ENCODE peak calls at places on chromosome 16, in ten cellular contexts. A is sigmoid colon; V is adrenal gland; S is K562; E is tibial artery; Z is mesendoderm; N is dorsolateral prefrontal cortex; B is skeletal muscle cell; F is PC-9; Y is Jurkat, Clone E6-1. G is an unnamed sample.

GRCh38 chr16:82653550-82654511 is 27.1 kb downstream of the CDH13 start:
- DNase-seq in F (no peak), N (no peak), A (peak; percentile 56), V (no peak), S (no peak), Y (peak; percentile 66), E (no peak), B (no peak), Z (peak; percentile 96), G (no peak)

GRCh38 chr16:27859020-27859419 is 204.5 kb downstream of the GSG1L start:
- DNase-seq in V (no peak), Y (no peak), S (no peak), E (no peak), Z (peak; percentile 62), B (no peak), A (peak; percentile 19), F (no peak), N (no peak), G (no peak)

GRCh38 chr16:85286066-85286712 is 173.9 kb upstream of the CIBAR2 start:
- DNase-seq in V (peak; percentile 97), F (no peak), Z (no peak), A (peak; percentile 89), Y (no peak), B (peak; percentile 47), E (peak; percentile 90), S (no peak), N (peak; percentile 87), G (no peak)

GRCh38 chr16:84044108-84044488 is 1.5 kb upstream of the SLC38A8 start:
- DNase-seq in N (no peak), F (no peak), V (no peak), B (no peak), S (peak; percentile 68), Z (peak; percentile 84), E (no peak), A (no peak), Y (no peak), G (peak; percentile 21)

GRCh38 chr16:85444879-85445778 is 168.0 kb upstream of the GSE1 start:
- DNase-seq in F (no peak), N (no peak), B (no peak), E (no peak), Z (no peak), V (no peak), S (peak; percentile 52), Y (peak; percentile 73), A (no peak), G (no peak)

GRCh38 chr16:72974142-72974769 is 73.7 kb downstream of the ZFHX3 start:
- DNase-seq in E (no peak), B (no peak), Z (no peak), F (no peak), S (no peak), N (no peak), V (peak; percentile 52), Y (no peak), A (no peak), G (no peak)

GRCh38 chr16:4613636-4614570 is 785 bp downstream of the UBALD1 start:
- DNase-seq in E (no peak), V (peak; percentile 35), A (peak; percentile 69), F (no peak), Y (no peak), N (peak; percentile 43), Z (peak; percentile 50), S (peak; percentile 77), B (peak; percentile 12), G (peak; percentile 71)

GRCh38 chr16:69055003-69055402 is 50.5 kb upstream of the HAS3 start:
- DNase-seq in S (no peak), F (no peak), B (no peak), V (no peak), Y (no peak), Z (no peak), N (no peak), E (no peak), A (peak; percentile 2), G (no peak)

GRCh38 chr16:70706948-70707465 is 21.2 kb upstream of the MTSS2 start:
- DNase-seq in S (no peak), A (peak; percentile 90), F (peak; percentile 89), E (no peak), V (no peak), B (peak; percentile 45), Y (no peak), Z (no peak), N (no peak), G (no peak)

GRCh38 chr16:68356249-68356918 is 45.6 kb downstream of the PRMT7 start:
- DNase-seq in Z (no peak), E (no peak), N (no peak), V (peak; percentile 82), Y (peak; percentile 96), B (no peak), A (no peak), F (no peak), S (no peak), G (no peak)

DNA sequence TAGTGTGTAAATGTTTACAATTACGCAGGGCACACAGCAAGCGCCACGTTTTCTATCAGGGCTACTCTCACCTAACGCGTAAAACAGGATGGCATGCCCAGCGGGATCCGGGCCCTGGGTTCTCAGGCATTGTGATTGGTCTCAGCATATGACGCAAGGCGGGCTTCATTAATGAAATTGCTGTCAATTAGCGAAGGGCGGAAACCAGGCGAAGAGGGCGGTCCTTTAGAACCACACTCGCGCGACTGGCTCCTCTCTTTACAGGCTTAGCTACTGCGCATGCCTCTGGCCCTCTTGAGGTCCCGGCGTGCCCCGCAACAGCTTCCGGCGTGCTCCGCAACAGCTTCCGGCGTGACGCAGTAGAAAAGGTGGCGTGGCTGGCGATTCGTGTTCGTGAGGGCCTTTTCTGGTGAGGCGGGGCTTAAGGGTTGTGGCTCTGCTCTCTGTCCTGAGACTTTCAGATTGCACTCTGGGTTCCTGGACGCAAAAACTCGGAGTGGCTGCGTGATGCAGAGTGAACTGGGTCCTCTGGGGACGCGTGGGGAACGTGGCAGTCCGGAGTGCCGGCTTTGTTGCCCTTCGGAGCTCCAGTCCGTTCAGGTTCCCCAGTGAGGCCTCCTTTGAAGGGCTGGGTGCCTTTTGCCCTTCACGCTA is 9.2 kb downstream of the OR2C1 start:
- DNase-seq in V (peak; percentile 94), Z (no peak), Y (no peak), F (peak; percentile 73), A (peak; percentile 94), B (peak; percentile 83), E (peak; percentile 66), S (no peak), N (peak; percentile 84), G (peak; percentile 89)
- H3K4me3 ChIP-seq in V (no peak overlapping the region), Z (no peak overlapping the region), Y (no peak overlapping the region), F (no peak overlapping the region), A (peak overlapping the region; percentile 55), B (peak overlapping the region; percentile 71), E (peak overlapping the region; percentile 53), S (no peak overlapping the region), N (peak overlapping the region; percentile 75), G (peak overlapping the region; percentile 57)

DNA sequence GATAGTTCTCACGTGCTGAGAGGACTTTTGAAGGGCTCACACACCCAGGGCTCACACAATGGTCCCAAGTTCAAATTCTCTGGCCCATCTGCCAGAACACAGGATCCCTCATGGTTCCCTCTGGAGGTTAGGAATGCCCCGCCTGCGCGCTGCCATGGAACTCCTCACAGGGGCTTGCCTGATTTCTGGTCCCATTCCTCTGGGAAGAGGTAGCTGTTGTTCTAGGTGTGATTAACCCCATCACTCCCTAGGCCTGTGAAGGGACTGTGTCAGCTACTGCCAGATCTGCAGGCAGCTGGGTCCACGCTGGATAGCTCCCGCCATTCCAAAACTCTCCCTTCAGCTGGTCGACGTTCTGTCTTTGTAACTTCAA is 2.3 kb upstream of the ARMC5 start:
- DNase-seq in N (no peak), A (peak; percentile 47), S (peak; percentile 3), E (peak; percentile 11), Y (no peak), V (no peak), F (no peak), B (no peak), Z (peak; percentile 17), G (no peak)
- H3K4me3 ChIP-seq in N (no peak overlapping the region), A (no peak overlapping the region), S (peak overlapping the region; percentile 83), E (peak overlapping the region; percentile 66), Y (no peak overlapping the region), V (no peak overlapping the region), F (peak overlapping the region; percentile 80), B (no peak overlapping the region), Z (no peak overlapping the region), G (peak overlapping the region; percentile 76)

GRCh38 chr16:87808108-87808507 is 42.3 kb upstream of the KLHDC4 start:
- DNase-seq in A (no peak), Y (no peak), S (no peak), E (no peak), F (no peak), N (no peak), V (no peak), B (no peak), Z (peak; percentile 36), G (no peak)
- H3K4me3 ChIP-seq in A (no peak overlapping the region), Y (no peak overlapping the region), S (no peak overlapping the region), E (no peak overlapping the region), F (no peak overlapping the region), N (no peak overlapping the region), V (no peak overlapping the region), B (no peak overlapping the region), Z (no peak overlapping the region), G (no peak overlapping the region)

DNA sequence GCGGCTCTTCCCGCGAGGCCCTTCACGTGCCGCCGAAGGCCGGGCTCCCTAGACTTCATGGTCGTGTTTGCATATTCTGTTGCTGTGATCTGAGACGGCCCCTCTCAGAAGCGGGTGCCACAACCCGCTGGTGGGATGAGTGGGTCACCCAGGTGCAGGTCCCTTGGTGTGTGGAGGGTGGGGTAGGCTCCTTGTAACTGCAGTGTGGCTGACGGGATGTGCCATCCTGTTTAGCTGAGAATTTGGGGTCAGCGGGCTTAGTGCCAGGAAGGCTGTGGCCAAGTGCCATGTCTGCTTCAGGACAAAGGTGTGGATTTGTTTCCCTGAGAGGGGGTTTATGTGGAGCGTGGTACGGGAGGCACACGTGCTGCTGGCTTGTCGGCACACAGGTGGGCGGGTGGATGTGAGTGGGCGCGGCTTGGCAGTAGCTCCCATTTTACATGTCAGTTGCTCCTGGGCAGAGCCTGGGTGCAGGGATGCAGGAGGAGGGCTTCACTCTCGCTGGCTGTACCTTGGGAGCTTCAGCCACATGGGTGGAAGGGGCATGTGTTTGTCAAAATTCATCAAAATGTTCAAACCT is 9.2 kb upstream of the WFIKKN1 start:
- DNase-seq in E (no peak), Z (no peak), Y (no peak), F (no peak), N (peak; percentile 39), S (no peak), A (peak; percentile 64), V (no peak), B (no peak), G (no peak)
- H3K4me3 ChIP-seq in E (no peak overlapping the region), Z (no peak overlapping the region), Y (no peak overlapping the region), F (no peak overlapping the region), N (no peak overlapping the region), S (peak overlapping the region; percentile 24), A (peak overlapping the region; percentile 11), V (no peak overlapping the region), B (no peak overlapping the region), G (no peak overlapping the region)